ENCODE peak calls at places on chromosome 9, in eight cellular contexts. I, X, B, N, Y, T, U and S are unnamed samples.

GRCh38 chr9:130421802-130422276 is 22.9 kb upstream of the ASS1 start:
- DNase-seq in I (no peak), X (no peak), B (no peak), N (peak), Y (no peak), T (no peak), U (peak), S (no peak)

GRCh38 chr9:4116091-4116581 is 183.7 kb downstream of the GLIS3 start:
- DNase-seq in I (no peak), X (no peak), B (no peak), N (no peak), Y (no peak), T (no peak), U (peak), S (no peak)

GRCh38 chr9:96040591-96041461 is 165.3 kb downstream of the ERCC6L2 start:
- DNase-seq in I (no peak), X (peak), B (no peak), N (peak), Y (no peak), T (no peak), U (no peak), S (no peak)

GRCh38 chr9:34370970-34371880 is 5.5 kb downstream of the MYORG start:
- DNase-seq in I (no peak), X (no peak), B (no peak), N (no peak), Y (no peak), T (no peak), U (no peak), S (no peak)

GRCh38 chr9:104907278-104907951 is 20.5 kb downstream of the ABCA1 start:
- DNase-seq in I (no peak), X (peak), B (no peak), N (no peak), Y (no peak), T (no peak), U (peak), S (no peak)

GRCh38 chr9:28093141-28093540 is 519.9 kb upstream of the C9orf72 start:
- DNase-seq in I (no peak), X (no peak), B (no peak), N (no peak), Y (no peak), T (no peak), U (no peak), S (no peak)

GRCh38 chr9:3571500-3571899 is 45.7 kb upstream of the RFX3 start:
- DNase-seq in I (no peak), X (no peak), B (no peak), N (no peak), Y (no peak), T (no peak), U (no peak), S (no peak)

GRCh38 chr9:109264865-109265532 is 55.9 kb downstream of the EPB41L4B start:
- DNase-seq in I (no peak), X (peak), B (no peak), N (peak), Y (no peak), T (no peak), U (no peak), S (no peak)

GRCh38 chr9:17987174-17987573 is 408.3 kb downstream of the SH3GL2 start:
- DNase-seq in I (no peak), X (no peak), B (no peak), N (no peak), Y (no peak), T (no peak), U (no peak), S (no peak)

GRCh38 chr9:27817747-27818146 is 244.5 kb upstream of the C9orf72 start:
- DNase-seq in I (no peak), X (no peak), B (no peak), N (no peak), Y (no peak), T (no peak), U (no peak), S (no peak)

GRCh38 chr9:137178201-137178938 is 6.5 kb upstream of the TMEM210 start:
- DNase-seq in I (no peak), X (no peak), B (no peak), N (no peak), Y (no peak), T (no peak), U (no peak), S (no peak)

GRCh38 chr9:4143951-4144717 is 155.7 kb downstream of the GLIS3 start:
- DNase-seq in I (no peak), X (no peak), B (no peak), N (no peak), Y (no peak), T (no peak), U (peak), S (no peak)

GRCh38 chr9:129422032-129422842 is 198.7 kb downstream of the C9orf50 start:
- DNase-seq in I (no peak), X (no peak), B (no peak), N (no peak), Y (no peak), T (no peak), U (no peak), S (no peak)

GRCh38 chr9:116074658-116075057 is 78.9 kb upstream of the PAPPA start:
- DNase-seq in I (no peak), X (no peak), B (no peak), N (no peak), Y (no peak), T (no peak), U (peak), S (no peak)

GRCh38 chr9:136617746-136618577 is 44.8 kb upstream of the EGFL7 start:
- DNase-seq in I (no peak), X (no peak), B (no peak), N (peak), Y (no peak), T (no peak), U (no peak), S (no peak)